ENCODE peak calls at places on chromosomes 2 and 18, in seven cellular contexts. Q, S, G, K, B, O and Z are unnamed samples. For H3K36me3, the result is how much of the 10 kb centered on the place peaks cover.

GRCh38 chr18:31931163-31931885 is 11.6 kb downstream of the TRAPPC8 start:
- DNase-seq in Q (no peak), S (no peak), G (no peak), K (no peak), B (no peak), O (peak), Z (no peak)

GRCh38 chr2:71611247-71611646 is 157.9 kb downstream of the DYSF start:
- DNase-seq in Q (no peak), S (peak), G (no peak), K (peak), B (no peak), O (no peak), Z (peak)

GRCh38 chr2:96164459-96165184 is 19.4 kb upstream of the DUSP2 start:
- DNase-seq in Q (no peak), S (no peak), G (no peak), K (no peak), B (no peak), O (no peak), Z (no peak)

GRCh38 chr2:30710016-30710415 is 97.2 kb downstream of the CAPN13 start:
- DNase-seq in Q (no peak), S (no peak), G (no peak), K (no peak), B (no peak), O (no peak), Z (no peak)

GRCh38 chr2:217993817-217994459 is 8.9 kb downstream of the TNS1 start:
- DNase-seq in Q (peak), S (peak), G (peak), K (peak), B (peak), O (peak), Z (peak)

GRCh38 chr2:104857262-104858221 is 3.6 kb downstream of the POU3F3 start:
- DNase-seq in Q (no peak), S (no peak), G (no peak), K (no peak), B (no peak), O (no peak), Z (no peak)

GRCh38 chr2:12267042-12267441 is 449.7 kb upstream of the TRIB2 start:
- DNase-seq in Q (no peak), S (no peak), G (no peak), K (no peak), B (no peak), O (no peak), Z (no peak)

GRCh38 chr2:206193643-206194382 is 34.1 kb downstream of the EEF1B2 start:
- DNase-seq in Q (no peak), S (no peak), G (no peak), K (no peak), B (no peak), O (no peak), Z (no peak)

GRCh38 chr2:225668606-225669266 is 269.2 kb downstream of the NYAP2 start:
- DNase-seq in Q (peak), S (no peak), G (no peak), K (no peak), B (no peak), O (peak), Z (peak)

GRCh38 chr2:240326246-240326645 is 109.2 kb upstream of the GPC1 start:
- DNase-seq in Q (no peak), S (no peak), G (no peak), K (no peak), B (no peak), O (no peak), Z (no peak)

GRCh38 chr2:98898423-98898841 is 37.6 kb downstream of the CRACDL start:
- DNase-seq in Q (no peak), S (no peak), G (no peak), K (no peak), B (no peak), O (no peak), Z (no peak)

GRCh38 chr18:63451774-63452173 is 25.0 kb upstream of the SERPINB5 start:
- DNase-seq in Q (no peak), S (peak), G (no peak), K (no peak), B (no peak), O (peak), Z (peak)

GRCh38 chr2:152646264-152646663 is 71.0 kb downstream of the PRPF40A start:
- DNase-seq in Q (no peak), S (no peak), G (no peak), K (no peak), B (no peak), O (no peak), Z (no peak)

GRCh38 chr2:42025151-42025582 is 22.7 kb upstream of the PKDCC start:
- DNase-seq in Q (peak), S (peak), G (no peak), K (no peak), B (peak), O (peak), Z (peak)

GRCh38 chr2:159855153-159856140 is 57.4 kb upstream of the CD302 start:
- DNase-seq in Q (no peak), S (no peak), G (no peak), K (no peak), B (no peak), O (peak), Z (no peak)

GRCh38 chr2:196204991-196205766 is 33.8 kb upstream of the STK17B start:
- DNase-seq in Q (no peak), S (no peak), G (no peak), K (no peak), B (no peak), O (no peak), Z (no peak)

GRCh38 chr2:28687640-28688039 is 64.0 kb upstream of the PPP1CB start:
- DNase-seq in Q (no peak), S (no peak), G (no peak), K (no peak), B (no peak), O (no peak), Z (no peak)

GRCh38 chr2:9666306-9666705 is 35.5 kb upstream of the YWHAQ start:
- DNase-seq in Q (no peak), S (no peak), G (no peak), K (no peak), B (no peak), O (peak), Z (no peak)

GRCh38 chr2:113197347-113198047 is 23.7 kb downstream of the PSD4 start:
- DNase-seq in Q (no peak), S (no peak), G (no peak), K (peak), B (no peak), O (no peak), Z (no peak)

GRCh38 chr18:26901020-26901419 is 35.5 kb upstream of the AQP4 start:
- DNase-seq in Q (no peak), S (no peak), G (no peak), K (no peak), B (no peak), O (no peak), Z (no peak)

GRCh38 chr2:142914507-142915313 is 37.2 kb downstream of the KYNU start:
- DNase-seq in Q (no peak), S (no peak), G (no peak), K (no peak), B (no peak), O (no peak), Z (no peak)

GRCh38 chr2:4715065-4715464 is 977.1 kb upstream of the SOX11 start:
- DNase-seq in Q (peak), S (no peak), G (no peak), K (no peak), B (no peak), O (peak), Z (no peak)

GRCh38 chr2:49029406-49029805 is 124.9 kb downstream of the FSHR start:
- DNase-seq in Q (no peak), S (no peak), G (no peak), K (no peak), B (no peak), O (no peak), Z (no peak)

GRCh38 chr18:61706516-61706915 is 186.3 kb downstream of the RNF152 start:
- DNase-seq in Q (no peak), S (no peak), G (no peak), K (no peak), B (no peak), O (no peak), Z (no peak)

GRCh38 chr18:10432781-10433180 is 21.7 kb upstream of the APCDD1 start:
- DNase-seq in Q (no peak), S (no peak), G (no peak), K (no peak), B (no peak), O (no peak), Z (no peak)

GRCh38 chr18:54210463-54210862 is 14.0 kb downstream of the MBD2 start:
- DNase-seq in Q (no peak), S (no peak), G (no peak), K (no peak), B (no peak), O (no peak), Z (no peak)

GRCh38 chr2:54052825-54053718 is 62.3 kb upstream of the ACYP2 start:
- DNase-seq in Q (no peak), S (no peak), G (no peak), K (no peak), B (no peak), O (no peak), Z (no peak)
- TF ChIP-seq CTCF in Q (peak), S (no peak), G (no peak), K (no peak), B (no peak), O (peak), Z (no peak)

DNA sequence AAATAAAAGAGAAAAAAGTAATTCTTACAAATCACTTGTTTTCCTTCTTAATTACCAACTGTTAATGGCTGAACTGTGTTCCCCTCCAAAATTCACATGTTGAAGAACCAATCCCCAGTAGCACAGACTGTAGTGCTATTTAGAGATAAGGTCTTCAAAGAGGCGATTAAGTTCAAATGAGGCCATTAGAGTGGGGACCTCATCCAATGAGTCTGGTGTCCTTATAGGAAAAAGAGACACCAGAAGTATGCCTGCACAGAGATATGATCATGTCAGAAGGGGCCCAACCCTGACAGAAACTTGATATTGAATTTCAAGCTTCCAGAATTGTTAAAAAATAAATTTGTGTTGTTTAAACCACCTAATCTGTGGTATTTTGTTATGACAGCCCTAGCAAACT is 89.8 kb downstream of the MEMO1 start:
- DNase-seq in Q (no peak), S (no peak), G (no peak), K (no peak), B (no peak), O (no peak), Z (no peak)
- H3K27ac ChIP-seq in Q (peak), S (no peak), G (no peak), K (no peak), B (no peak), O (no peak), Z (no peak)

GRCh38 chr2:24957976-24958375 is 13.8 kb downstream of the DNAJC27 start:
- DNase-seq in Q (no peak), S (no peak), G (no peak), K (no peak), B (no peak), O (no peak), Z (no peak)

GRCh38 chr2:24958411-24958935 is 13.3 kb downstream of the DNAJC27 start:
- DNase-seq in Q (no peak), S (no peak), G (no peak), K (no peak), B (no peak), O (no peak), Z (no peak)

GRCh38 chr2:24955232-24955631 is 16.5 kb downstream of the DNAJC27 start:
- DNase-seq in Q (no peak), S (no peak), G (no peak), K (no peak), B (no peak), O (no peak), Z (no peak)

GRCh38 chr2:24959761-24960160 is 12.0 kb downstream of the DNAJC27 start:
- DNase-seq in Q (no peak), S (no peak), G (no peak), K (no peak), B (no peak), O (no peak), Z (no peak)

DNA sequence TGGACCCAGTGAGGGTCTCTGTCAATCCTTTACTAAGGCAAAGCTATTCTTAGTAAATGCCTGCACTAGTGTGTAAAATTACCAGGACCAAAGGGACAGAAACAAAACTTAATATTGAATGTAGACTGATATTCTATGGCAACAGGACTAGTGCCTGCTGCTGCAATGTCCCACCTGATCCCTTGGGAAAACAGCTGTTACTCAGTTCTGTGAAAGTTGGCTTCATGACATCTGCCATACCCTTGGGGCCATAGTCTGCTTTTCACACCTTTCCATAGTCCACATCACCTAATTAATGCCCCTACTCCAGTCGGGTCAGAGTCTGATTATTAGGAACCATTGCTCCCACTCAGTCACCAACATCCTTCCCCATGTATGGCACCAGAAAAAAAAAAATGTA is 14.5 kb downstream of the DNAJC27 start:
- DNase-seq in Q (no peak), S (no peak), G (no peak), K (no peak), B (no peak), O (no peak), Z (no peak)
- H3K36me3 ChIP-seq in Q (under half), S (under half), G (under half), K (under half), B (half or more), O (under half), Z (under half)

DNA sequence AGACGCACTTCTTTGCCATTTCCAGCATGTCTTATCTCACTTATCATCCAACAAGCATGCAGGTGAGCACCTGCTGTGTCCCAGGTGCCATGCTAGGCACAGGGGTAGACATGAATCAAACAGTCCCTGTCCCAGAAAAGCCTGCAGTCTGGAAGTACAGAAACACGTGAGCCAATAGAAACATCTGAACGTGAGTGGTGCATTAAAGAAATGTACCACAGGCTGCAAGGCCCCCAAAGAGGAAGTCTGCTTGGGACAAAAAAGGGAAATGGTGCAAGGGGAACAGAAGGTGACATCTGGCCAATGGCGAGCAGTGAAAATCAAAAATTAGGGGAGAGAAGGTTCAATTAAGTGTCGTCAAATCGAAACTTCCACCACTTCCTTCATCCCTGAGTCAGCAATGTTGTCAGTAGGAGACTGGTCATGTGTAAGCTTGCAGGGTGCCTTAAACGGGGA is 17.6 kb upstream of the TMEM247 start:
- DNase-seq in Q (no peak), S (no peak), G (no peak), K (no peak), B (no peak), O (no peak), Z (peak)
- TF ChIP-seq CTCF in Q (no peak), S (no peak), G (no peak), K (no peak), B (peak), O (no peak), Z (no peak)

DNA sequence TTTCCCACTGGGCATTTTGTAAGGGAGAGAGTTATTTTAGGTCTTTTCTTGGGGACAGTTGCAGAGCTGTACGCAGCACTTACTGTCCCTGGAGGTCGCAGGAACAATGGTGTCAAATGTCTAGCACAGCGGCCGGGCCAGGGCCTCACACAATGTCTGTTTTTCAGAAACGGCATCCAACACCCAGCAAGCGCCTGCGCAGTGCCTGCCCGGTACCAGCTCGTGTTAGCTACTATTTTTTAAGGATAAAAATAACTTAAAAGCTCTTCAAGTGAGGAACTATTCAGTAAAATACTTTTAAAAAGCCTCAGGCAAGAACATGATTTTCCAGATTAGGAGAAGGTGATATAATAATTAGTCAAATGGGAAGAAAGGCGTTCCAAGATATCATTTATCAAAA is 90.0 kb downstream of the MBP start:
- DNase-seq in Q (no peak), S (no peak), G (no peak), K (no peak), B (peak), O (no peak), Z (no peak)
- H3K27ac ChIP-seq in Q (no peak), S (no peak), G (no peak), K (no peak), B (peak), O (peak), Z (no peak)

GRCh38 chr2:27652341-27652740 is 11.1 kb downstream of the SUPT7L start:
- DNase-seq in Q (no peak), S (no peak), G (no peak), K (no peak), B (no peak), O (no peak), Z (no peak)

GRCh38 chr2:27651056-27651455 is 12.4 kb downstream of the SUPT7L start:
- DNase-seq in Q (no peak), S (no peak), G (no peak), K (no peak), B (no peak), O (peak), Z (no peak)

GRCh38 chr2:27645197-27645596 is 16.3 kb downstream of the GPN1 start:
- DNase-seq in Q (no peak), S (no peak), G (no peak), K (no peak), B (no peak), O (no peak), Z (no peak)

GRCh38 chr2:27647737-27648136 is 15.7 kb downstream of the SUPT7L start:
- DNase-seq in Q (no peak), S (no peak), G (no peak), K (no peak), B (no peak), O (no peak), Z (no peak)

DNA sequence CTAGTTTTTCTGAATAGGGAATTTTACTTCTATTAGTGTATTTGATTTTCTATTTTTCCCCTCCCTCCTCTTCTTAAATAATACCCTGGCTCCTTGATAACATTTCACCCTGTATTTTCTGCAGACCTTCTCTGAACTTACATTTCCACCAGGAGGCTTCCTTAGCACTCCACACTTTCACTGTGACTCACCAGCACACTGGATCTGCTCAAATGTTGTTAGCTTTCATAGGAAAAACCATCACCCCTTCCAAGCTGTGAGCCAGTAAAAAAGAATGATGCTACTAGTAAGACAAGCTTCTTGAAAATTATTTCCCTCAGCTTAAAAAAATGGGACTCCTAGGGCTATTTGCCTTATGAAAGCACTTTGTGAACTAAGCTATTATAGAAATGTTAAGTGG is 16.1 kb downstream of the SUPT7L start:
- DNase-seq in Q (no peak), S (no peak), G (no peak), K (no peak), B (no peak), O (peak), Z (no peak)
- H3K36me3 ChIP-seq in Q (under half), S (under half), G (under half), K (under half), B (half or more), O (half or more), Z (under half)

GRCh38 chr2:86239745-86240144 is 40.5 kb downstream of the MRPL35 start:
- DNase-seq in Q (no peak), S (no peak), G (no peak), K (no peak), B (no peak), O (no peak), Z (no peak)

GRCh38 chr2:86243272-86243671 is 44.0 kb downstream of the MRPL35 start:
- DNase-seq in Q (no peak), S (no peak), G (no peak), K (no peak), B (no peak), O (no peak), Z (no peak)

GRCh38 chr2:86239326-86239725 is 40.1 kb downstream of the MRPL35 start:
- DNase-seq in Q (no peak), S (no peak), G (no peak), K (no peak), B (no peak), O (no peak), Z (no peak)

GRCh38 chr2:86240251-86240650 is 41.0 kb downstream of the MRPL35 start:
- DNase-seq in Q (no peak), S (no peak), G (no peak), K (no peak), B (no peak), O (no peak), Z (no peak)

GRCh38 chr2:86241611-86242010 is 42.4 kb downstream of the MRPL35 start:
- DNase-seq in Q (no peak), S (no peak), G (no peak), K (no peak), B (no peak), O (no peak), Z (no peak)
- TF ChIP-seq CTCF in Q (no peak), S (no peak), G (no peak), K (no peak), B (no peak), O (no peak), Z (no peak)

GRCh38 chr2:38648107-38648761 is 17.7 kb upstream of the GALM start:
- DNase-seq in Q (no peak), S (no peak), G (no peak), K (no peak), B (no peak), O (no peak), Z (no peak)

DNA sequence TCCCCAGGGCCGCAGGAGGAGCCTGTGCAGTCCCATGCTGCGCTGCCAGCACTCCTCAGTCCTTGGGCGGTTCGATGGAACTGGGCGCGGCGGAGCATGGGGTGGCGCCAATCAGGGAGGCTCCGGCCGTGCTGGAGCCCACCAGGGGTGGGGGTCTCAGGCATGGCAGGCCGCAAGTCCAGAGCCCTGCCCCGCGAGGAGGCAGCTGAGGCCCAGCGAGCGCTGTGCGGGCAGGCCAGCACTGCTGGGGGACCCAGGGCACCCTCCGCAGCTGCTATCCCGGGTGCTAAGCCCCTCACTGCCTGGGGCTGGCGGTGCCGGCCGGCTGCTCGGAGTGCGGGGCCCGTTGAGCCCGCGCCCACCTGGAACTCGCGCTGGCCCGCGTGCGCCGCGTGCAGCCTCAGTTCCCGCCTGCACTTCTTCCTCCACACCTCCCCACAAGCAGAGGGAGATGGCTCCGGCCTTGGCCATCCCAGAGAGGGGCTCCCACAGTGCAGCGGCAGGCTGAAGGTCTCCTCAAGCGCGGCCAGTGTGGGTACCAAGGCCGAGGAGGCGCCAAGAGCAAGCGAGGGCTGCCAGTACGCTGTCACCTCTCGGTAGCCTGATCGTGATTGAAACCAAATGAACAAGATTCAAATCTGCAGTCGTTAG is 22.8 kb upstream of the GALM start:
- DNase-seq in Q (no peak), S (no peak), G (no peak), K (peak), B (no peak), O (no peak), Z (no peak)
- H3K27ac ChIP-seq in Q (no peak), S (no peak), G (no peak), K (no peak), B (no peak), O (no peak), Z (no peak)

GRCh38 chr2:179983250-179983932 is 23.7 kb downstream of the CWC22 start:
- DNase-seq in Q (no peak), S (no peak), G (no peak), K (no peak), B (no peak), O (no peak), Z (no peak)
- H3K36me3 ChIP-seq in Q (under half), S (under half), G (under half), K (under half), B (half or more), O (under half), Z (under half)